ENCODE peak calls at places on chromosomes 2 and 18, in seven cellular contexts. F is M059J, M is lung microvascular endothelial cell, H is head of caudate nucleus, E is DMS 273 treated with DMSO at 0.1 percent for 48 hours, Y is left lung, K is IMR-90. R is an unnamed sample.

GRCh38 chr18:36315736-36316135 is 18.2 kb downstream of the FHOD3 start:
- DNase-seq in H (no peak), F (peak; percentile 93), Y (no peak), K (peak; percentile 63), E (no peak), M (no peak), R (no peak)

GRCh38 chr18:34957119-34957863 is 83.9 kb upstream of the MAPRE2 start:
- DNase-seq in E (no peak), K (no peak), M (no peak), Y (no peak), H (no peak), F (peak; percentile 75), R (no peak)

GRCh38 chr2:164777847-164778246 is 63.8 kb downstream of the COBLL1 start:
- DNase-seq in Y (no peak), H (no peak), E (no peak), F (no peak), K (no peak), M (no peak), R (no peak)

GRCh38 chr2:31526946-31527345 is 53.8 kb downstream of the SRD5A2 start:
- DNase-seq in H (no peak), E (no peak), Y (no peak), F (no peak), K (no peak), M (no peak), R (no peak)

GRCh38 chr2:206480161-206480560 is 36.8 kb downstream of the ADAM23 start:
- DNase-seq in E (no peak), F (no peak), K (peak; percentile 55), M (no peak), Y (no peak), H (no peak), R (peak; percentile 14)

GRCh38 chr2:120470041-120470716 is 124.2 kb downstream of the INHBB start:
- DNase-seq in H (no peak), K (peak; percentile 96), Y (peak; percentile 83), E (no peak), F (peak; percentile 92), M (no peak), R (no peak)

GRCh38 chr2:96103906-96104861 is 12.2 kb downstream of the ADRA2B start:
- DNase-seq in K (no peak), F (no peak), Y (peak; percentile 23), E (no peak), H (no peak), M (no peak), R (no peak)

GRCh38 chr2:237774811-237775553 is 23.6 kb upstream of the RBM44 start:
- DNase-seq in E (peak; percentile 5), K (peak; percentile 50), Y (no peak), F (peak; percentile 43), M (peak; percentile 72), H (no peak), R (peak; percentile 13)

GRCh38 chr2:25342372-25343186 is 854 bp upstream of the DNMT3A start:
- DNase-seq in M (peak; percentile 94), K (peak; percentile 82), Y (peak; percentile 84), E (no peak), F (peak; percentile 71), H (peak; percentile 84), R (peak; percentile 67)

GRCh38 chr2:47083886-47084682 is 71.0 kb downstream of the STPG4 start:
- DNase-seq in K (no peak), E (no peak), Y (no peak), M (no peak), H (no peak), F (no peak), R (no peak)

GRCh38 chr2:165876712-165877111 is 76.9 kb downstream of the TTC21B start:
- DNase-seq in E (no peak), H (no peak), F (no peak), Y (no peak), M (no peak), K (no peak), R (no peak)

GRCh38 chr18:36527025-36527424 is 229.5 kb downstream of the FHOD3 start:
- DNase-seq in H (no peak), K (peak; percentile 30), M (no peak), Y (no peak), F (no peak), E (no peak), R (no peak)

GRCh38 chr2:174846218-174846617 is 81.9 kb upstream of the CHRNA1 start:
- DNase-seq in Y (no peak), F (no peak), M (no peak), E (peak; percentile 61), K (no peak), H (no peak), R (peak; percentile 62)

GRCh38 chr2:191864623-191865521 is 18.0 kb upstream of the CAVIN2 start:
- DNase-seq in F (peak; percentile 45), E (peak; percentile 62), M (peak; percentile 58), Y (no peak), K (peak; percentile 53), H (peak; percentile 11), R (peak; percentile 99)

GRCh38 chr2:189369566-189369965 is 71.7 kb upstream of the WDR75 start:
- DNase-seq in Y (no peak), M (peak; percentile 16), K (peak; percentile 72), H (no peak), E (no peak), F (peak; percentile 43), R (no peak)

GRCh38 chr2:136129601-136130000 is 11.7 kb upstream of the CXCR4 start:
- DNase-seq in Y (no peak), M (no peak), F (no peak), H (no peak), K (no peak), E (no peak), R (no peak)

GRCh38 chr18:25284861-25285574 is 66.9 kb downstream of the ZNF521 start:
- DNase-seq in M (peak; percentile 44), E (peak; percentile 18), H (no peak), Y (no peak), F (no peak), K (peak; percentile 41), R (peak; percentile 67)

GRCh38 chr2:554444-554843 is 122.8 kb downstream of the TMEM18 start:
- DNase-seq in M (no peak), Y (no peak), K (no peak), H (no peak), E (no peak), F (no peak), R (no peak)

GRCh38 chr2:46229134-46230063 is 67.8 kb upstream of the EPAS1 start:
- DNase-seq in F (peak; percentile 50), E (no peak), H (no peak), M (peak; percentile 20), K (peak; percentile 20), Y (no peak), R (no peak)

GRCh38 chr18:54129448-54130134 is 94.9 kb downstream of the MBD2 start:
- DNase-seq in H (no peak), K (no peak), F (no peak), Y (no peak), E (no peak), M (no peak), R (no peak)

GRCh38 chr2:71558300-71559051 is 105.1 kb downstream of the DYSF start:
- DNase-seq in H (no peak), M (no peak), F (peak; percentile 79), K (no peak), Y (no peak), E (no peak), R (no peak)